ENCODE peak calls at places on chromosomes 5 and 9, in ten cellular contexts. J is heart right ventricle; Y is CD8-positive, alpha-beta T cell; T is AG04450; G is aorta; K is cardiac muscle cell; H is uterus; Z is neural progenitor cell; N is GM23248; L is BE2C. V is an unnamed sample.

GRCh38 chr5:60633336-60633735 is 66.6 kb downstream of the DEPDC1B start:
- DNase-seq in J (no peak), Y (no peak), T (peak; percentile 41), G (peak; percentile 76), K (no peak), H (no peak), Z (no peak), N (peak; percentile 93), L (no peak), V (no peak)

GRCh38 chr5:124234022-124234899 is 512.2 kb downstream of the ZNF608 start:
- DNase-seq in J (no peak), Y (no peak), T (no peak), G (no peak), K (peak; percentile 52), H (no peak), Z (no peak), N (no peak), L (peak; percentile 26), V (no peak)

GRCh38 chr5:172050070-172050469 is 43.6 kb upstream of the FBXW11 start:
- DNase-seq in J (no peak), Y (peak; percentile 13), T (no peak), G (no peak), K (no peak), H (no peak), Z (no peak), N (no peak), L (no peak), V (no peak)

GRCh38 chr5:50929174-50929573 is 262.7 kb downstream of the PARP8 start:
- DNase-seq in J (no peak), Y (no peak), T (no peak), G (no peak), K (no peak), H (no peak), Z (no peak), N (no peak), L (no peak), V (no peak)

GRCh38 chr5:78295035-78295961 is 800 bp upstream of the AP3B1 start:
- DNase-seq in J (peak; percentile 26), Y (peak; percentile 70), T (no peak), G (peak; percentile 61), K (peak; percentile 19), H (peak; percentile 38), Z (peak; percentile 47), N (peak; percentile 62), L (peak; percentile 25), V (peak; percentile 46)

GRCh38 chr5:115246361-115246991 is 16.2 kb downstream of the PGGT1B start:
- DNase-seq in J (no peak), Y (no peak), T (no peak), G (no peak), K (peak; percentile 50), H (no peak), Z (peak; percentile 54), N (peak; percentile 64), L (no peak), V (no peak)

GRCh38 chr5:110865400-110866094 is 126.7 kb downstream of the SLC25A46 start:
- DNase-seq in J (no peak), Y (no peak), T (no peak), G (no peak), K (peak; percentile 72), H (no peak), Z (peak; percentile 72), N (peak; percentile 51), L (peak; percentile 47), V (no peak)

GRCh38 chr5:172283862-172284274 is 304 bp upstream of the UBTD2 start:
- DNase-seq in J (peak; percentile 89), Y (peak; percentile 85), T (no peak), G (peak; percentile 90), K (peak; percentile 94), H (peak; percentile 86), Z (peak; percentile 95), N (peak; percentile 92), L (peak; percentile 91), V (peak; percentile 71)

DNA sequence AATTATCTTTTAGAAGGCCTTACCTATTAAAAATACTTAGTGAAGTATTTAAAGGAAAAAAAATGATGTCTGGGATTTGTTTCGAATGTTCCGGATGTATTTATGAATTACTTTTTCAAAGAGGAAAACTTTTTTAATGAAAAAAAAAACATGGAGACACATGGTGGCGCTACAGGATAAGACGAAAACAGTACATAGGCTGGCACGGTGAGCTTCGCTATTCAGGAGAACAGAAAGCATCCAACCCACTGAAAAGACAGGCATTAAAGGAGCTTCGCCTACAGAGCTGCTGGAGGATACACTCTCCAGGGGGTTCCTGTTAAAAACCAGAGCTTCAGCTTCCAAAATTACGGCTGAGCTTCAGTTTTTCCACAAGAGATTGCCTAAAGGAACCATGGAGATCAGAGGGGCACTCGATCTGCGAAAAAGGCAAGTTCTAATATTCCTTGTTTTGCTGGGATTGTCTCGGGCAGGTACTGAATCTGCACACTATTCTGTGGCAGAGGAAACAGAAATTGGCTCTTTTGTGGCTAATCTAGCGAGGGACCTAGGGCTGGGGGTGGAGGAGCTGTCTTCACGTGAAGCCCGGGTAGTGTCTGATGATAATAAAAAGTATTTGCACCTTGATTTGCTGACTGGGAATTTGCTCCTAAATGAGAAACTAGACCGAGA is at the start of gene PCDHB14:
- DNase-seq in J (no peak), Y (no peak), T (no peak), G (no peak), K (peak; percentile 65), H (no peak), Z (peak; percentile 85), N (peak; percentile 70), L (peak; percentile 55), V (peak; percentile 74)
- H3K9me3 ChIP-seq in J (peaks cover 72% of the 10 kb centered on the region), Y (no peaks in the 10 kb centered on the region), T (peaks cover 21% of the 10 kb centered on the region), G (peaks cover 23% of the 10 kb centered on the region), K (no peaks in the 10 kb centered on the region), H (no peaks in the 10 kb centered on the region), Z (no peaks in the 10 kb centered on the region), N (no peaks in the 10 kb centered on the region), L (no peaks in the 10 kb centered on the region), V (peaks cover 2% of the 10 kb centered on the region)

DNA sequence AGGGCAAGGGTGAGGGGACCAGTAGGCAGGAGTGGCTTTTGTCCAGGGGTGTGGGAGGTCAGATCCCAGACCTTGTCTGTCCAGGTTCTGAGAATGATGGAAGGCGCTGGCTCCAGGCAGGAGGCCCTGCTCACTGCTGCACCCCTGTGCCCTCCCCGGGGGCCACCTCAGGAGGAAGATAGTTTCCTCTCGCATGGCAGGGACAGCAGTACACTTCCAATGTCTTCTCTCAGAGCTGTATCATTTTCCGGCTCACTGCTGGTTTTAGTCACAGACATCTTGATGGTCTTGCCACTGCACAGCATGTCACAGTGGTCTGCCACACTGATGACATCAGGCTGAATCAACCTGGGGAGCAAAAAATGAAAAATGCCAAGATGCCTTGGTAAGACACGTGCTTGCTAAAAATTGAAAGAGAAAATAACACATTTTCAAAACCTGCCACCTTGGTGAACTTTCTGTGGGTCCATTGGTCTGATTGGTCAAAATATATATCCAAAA is 3.3 kb upstream of the SLC6A3 start:
- DNase-seq in J (no peak), Y (no peak), T (no peak), G (no peak), K (no peak), H (no peak), Z (no peak), N (no peak), L (no peak), V (peak; percentile 40)
- H3K4me3 ChIP-seq in J (no peak overlapping the region), Y (no peak overlapping the region), T (no peak overlapping the region), G (no peak overlapping the region), K (no peak overlapping the region), H (no peak overlapping the region), Z (no peak overlapping the region), N (no peak overlapping the region), L (no peak overlapping the region), V (no peak overlapping the region)

DNA sequence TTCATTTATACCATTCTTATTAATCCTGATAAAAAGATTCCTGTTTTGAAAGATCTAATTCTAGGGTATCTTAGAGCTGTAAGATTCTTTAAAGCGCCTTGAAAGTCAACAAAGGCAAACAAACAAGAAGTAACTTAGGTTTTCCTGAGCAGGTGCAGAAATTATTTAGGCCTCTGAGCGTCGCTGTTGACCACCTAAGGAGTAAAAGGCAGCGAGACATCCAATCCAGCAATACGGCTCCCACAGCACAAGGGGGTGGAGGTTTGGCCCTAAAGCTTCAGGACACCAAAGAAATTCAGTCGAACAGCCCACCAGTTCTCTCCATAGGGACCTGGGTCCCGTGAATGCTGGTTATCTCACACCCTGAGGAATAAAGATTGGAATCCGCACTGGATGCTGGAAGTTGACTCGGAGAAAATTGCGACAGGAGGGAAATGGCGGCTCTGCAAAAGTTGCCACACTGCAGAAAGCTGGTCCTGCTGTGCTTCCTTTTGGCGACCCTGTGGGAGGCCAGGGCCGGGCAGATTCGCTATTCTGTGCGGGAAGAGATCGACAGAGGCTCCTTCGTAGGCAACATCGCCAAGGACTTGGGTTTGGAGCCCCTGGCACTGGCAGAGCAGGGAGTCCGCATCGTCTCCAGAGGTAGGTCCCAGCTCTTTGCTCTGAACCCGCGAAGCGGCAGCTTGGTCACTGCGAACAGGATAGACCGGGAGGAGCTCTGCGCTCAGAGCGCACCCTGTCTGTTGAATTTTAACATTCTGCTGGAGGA is at the start of gene PCDHGA2:
- DNase-seq in J (no peak), Y (no peak), T (no peak), G (no peak), K (no peak), H (no peak), Z (peak; percentile 54), N (peak; percentile 72), L (peak; percentile 52), V (no peak)
- H3K9me3 ChIP-seq in J (peaks cover 76% of the 10 kb centered on the region), Y (peaks cover 6% of the 10 kb centered on the region), T (peaks cover 34% of the 10 kb centered on the region), G (peaks cover 26% of the 10 kb centered on the region), K (no peaks in the 10 kb centered on the region), H (peaks cover 3% of the 10 kb centered on the region), Z (peaks cover 17% of the 10 kb centered on the region), N (no peaks in the 10 kb centered on the region), L (peaks cover under 1% of the 10 kb centered on the region), V (peaks cover 15% of the 10 kb centered on the region)

GRCh38 chr9:3359778-3360177 is 166.0 kb downstream of the RFX3 start:
- DNase-seq in J (no peak), Y (no peak), T (no peak), G (no peak), K (no peak), H (no peak), Z (no peak), N (no peak), L (no peak), V (no peak)

GRCh38 chr9:3360245-3360644 is 165.6 kb downstream of the RFX3 start:
- DNase-seq in J (no peak), Y (no peak), T (no peak), G (no peak), K (no peak), H (no peak), Z (no peak), N (no peak), L (no peak), V (no peak)

GRCh38 chr9:3359048-3359692 is 166.6 kb downstream of the RFX3 start:
- DNase-seq in J (no peak), Y (no peak), T (no peak), G (no peak), K (no peak), H (no peak), Z (no peak), N (no peak), L (no peak), V (no peak)

GRCh38 chr9:3361115-3361514 is 164.7 kb downstream of the RFX3 start:
- DNase-seq in J (no peak), Y (no peak), T (no peak), G (no peak), K (no peak), H (no peak), Z (no peak), N (no peak), L (no peak), V (no peak)

DNA sequence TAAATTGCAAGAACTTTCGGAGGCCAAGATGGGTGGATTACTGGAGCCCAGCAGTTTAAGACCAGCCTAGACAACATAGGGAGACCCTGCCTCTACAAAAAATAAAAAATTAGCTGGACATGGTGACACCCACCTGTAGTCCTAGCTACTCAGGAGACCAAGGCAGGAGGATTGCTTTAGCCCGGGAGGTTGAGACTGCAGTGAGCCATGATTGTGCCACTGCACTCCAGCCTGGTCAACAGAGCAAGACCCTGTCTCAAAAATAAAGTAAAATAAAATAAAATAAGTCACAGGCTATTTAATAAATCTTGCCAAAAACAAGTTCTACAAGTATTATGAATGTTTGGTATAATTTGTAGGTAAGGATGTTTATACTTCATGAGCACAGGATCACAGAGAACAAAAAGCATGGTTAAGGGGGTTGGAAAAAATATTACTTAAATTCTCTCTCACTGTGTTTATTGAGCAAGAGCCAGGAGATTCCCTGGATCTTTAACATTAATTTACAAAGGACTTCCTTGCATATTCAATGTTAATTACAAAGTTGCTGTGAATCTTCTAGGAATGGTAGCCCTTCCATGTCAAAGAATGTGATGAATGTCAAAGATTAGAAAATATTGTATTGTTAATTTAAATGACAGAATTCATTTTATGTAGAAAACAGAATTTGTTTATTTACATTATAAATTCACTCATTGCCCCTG is 164.0 kb downstream of the RFX3 start:
- DNase-seq in J (no peak), Y (no peak), T (no peak), G (no peak), K (no peak), H (no peak), Z (no peak), N (no peak), L (no peak), V (no peak)
- H3K4me3 ChIP-seq in J (no peak overlapping the region), Y (no peak overlapping the region), T (no peak overlapping the region), G (no peak overlapping the region), K (no peak overlapping the region), H (no peak overlapping the region), Z (no peak overlapping the region), N (no peak overlapping the region), L (no peak overlapping the region), V (no peak overlapping the region)

V was measured in SJSA1.